ENCODE peak calls at places on chromosomes 5 and 9, in nine cellular contexts. U, Z, Q, X, R, O, V, L and B are unnamed samples.

GRCh38 chr9:136100700-136101614 is 5.9 kb upstream of the NACC2 start:
- DNase-seq in L (no peak), U (peak; percentile 72), V (no peak), O (peak; percentile 91), X (no peak), R (no peak), Q (no peak), Z (no peak), B (no peak)

GRCh38 chr9:92059669-92060068 is 55.5 kb downstream of the SPTLC1 start:
- DNase-seq in Q (no peak), U (peak; percentile 7), Z (no peak), O (no peak), R (no peak), X (no peak), V (no peak), L (no peak), B (no peak)

GRCh38 chr5:15260347-15261278 is 239.4 kb upstream of the FBXL7 start:
- DNase-seq in V (no peak), X (no peak), O (no peak), L (no peak), Z (no peak), R (no peak), U (no peak), Q (no peak), B (no peak)

GRCh38 chr5:177130211-177131018 is 3.2 kb upstream of the NSD1 start:
- DNase-seq in Q (peak; percentile 34), Z (no peak), L (peak; percentile 58), R (no peak), O (no peak), V (no peak), U (no peak), X (no peak), B (no peak)

GRCh38 chr5:124061663-124062062 is 549.7 kb downstream of the CSNK1G3 start:
- DNase-seq in L (no peak), X (no peak), O (peak; percentile 65), Z (no peak), R (no peak), Q (peak; percentile 24), U (no peak), V (no peak), B (no peak)

GRCh38 chr9:133825555-133826198 is 87.5 kb upstream of the SARDH start:
- DNase-seq in Z (no peak), R (no peak), O (no peak), L (no peak), X (no peak), V (peak; percentile 24), U (no peak), Q (peak; percentile 36), B (no peak)

GRCh38 chr5:143121135-143121474 is 282.4 kb downstream of the NR3C1 start:
- DNase-seq in X (peak; percentile 5), O (no peak), R (no peak), V (no peak), Q (no peak), L (no peak), U (no peak), Z (no peak), B (no peak)

GRCh38 chr9:110655723-110656641 is 12.6 kb upstream of the MUSK start:
- DNase-seq in X (no peak), O (no peak), Z (no peak), L (no peak), V (peak; percentile 97), R (no peak), U (no peak), Q (peak; percentile 93), B (no peak)

GRCh38 chr9:131724678-131725077 is 15.2 kb downstream of the RAPGEF1 start:
- DNase-seq in L (no peak), V (no peak), Q (no peak), O (no peak), U (no peak), X (no peak), R (no peak), Z (no peak), B (no peak)

GRCh38 chr9:16368425-16369087 is 501.9 kb downstream of the BNC2 start:
- DNase-seq in O (peak; percentile 56), X (no peak), U (no peak), Q (peak; percentile 53), Z (no peak), R (no peak), L (no peak), V (no peak), B (no peak)

GRCh38 chr9:122221223-122221811 is 7.4 kb downstream of the LHX6 start:
- DNase-seq in Z (no peak), X (no peak), O (no peak), U (peak; percentile 64), Q (no peak), R (no peak), V (no peak), L (no peak), B (no peak)

GRCh38 chr5:161544350-161544765 is 2.2 kb downstream of the GABRB2 start:
- DNase-seq in L (no peak), Z (no peak), R (peak; percentile 36), U (peak; percentile 82), X (no peak), V (peak; percentile 3), O (peak; percentile 8), Q (peak; percentile 58), B (no peak)

GRCh38 chr5:131810510-131811249 is 13.9 kb upstream of the FNIP1 start:
- DNase-seq in X (peak; percentile 6), Q (peak; percentile 29), R (no peak), O (no peak), V (no peak), U (peak; percentile 39), Z (no peak), L (no peak), B (no peak)

GRCh38 chr5:173299820-173300219 is 28.4 kb downstream of the STC2 start:
- DNase-seq in O (no peak), R (no peak), V (no peak), X (no peak), Q (no peak), L (no peak), U (no peak), Z (no peak), B (no peak)

GRCh38 chr9:3386753-3387152 is 139.0 kb downstream of the RFX3 start:
- DNase-seq in Q (peak; percentile 11), X (no peak), L (no peak), O (no peak), U (no peak), R (no peak), Z (no peak), V (no peak), B (no peak)